ENCODE peak calls at places on chromosomes 7 and 10, in eight cellular contexts. K is amniotic epithelial cell; E is A673; Q is substantia nigra; J is NCI-H69; M is stimulated activated CD4-positive, alpha-beta T cell treated with anti-CD3 and anti-CD28 coated beads, Interleukin-15, amount 100 ng/mL, for 24 hours; U is dorsolateral prefrontal cortex; Z is T-helper 17 cell. W is an unnamed sample.

GRCh38 chr7:1938788-1939433 is 268.8 kb downstream of the ELFN1 start:
- DNase-seq in K (no peak), E (no peak), Q (no peak), J (no peak), M (no peak), U (peak), Z (no peak), W (no peak)

GRCh38 chr7:2478800-2479199 is 2.6 kb upstream of the GRIFIN start:
- DNase-seq in K (no peak), E (no peak), Q (no peak), J (no peak), M (no peak), U (no peak), Z (no peak), W (no peak)

GRCh38 chr7:128381161-128381821 is 19.8 kb upstream of the PRRT4 start:
- DNase-seq in K (no peak), E (peak), Q (no peak), J (peak), M (peak), U (no peak), Z (no peak), W (peak)

GRCh38 chr10:118672766-118673715 is 77.6 kb upstream of the PRLHR start:
- DNase-seq in K (no peak), E (no peak), Q (peak), J (no peak), M (no peak), U (peak), Z (no peak), W (peak)

GRCh38 chr10:13053794-13054462 is 46.0 kb upstream of the OPTN start:
- DNase-seq in K (no peak), E (no peak), Q (no peak), J (no peak), M (no peak), U (no peak), Z (no peak), W (no peak)

GRCh38 chr7:100632951-100633717 is 8.2 kb downstream of the TFR2 start:
- DNase-seq in K (no peak), E (peak), Q (no peak), J (peak), M (peak), U (no peak), Z (peak), W (peak)

GRCh38 chr7:148144827-148145226 is 445.7 kb upstream of the C7orf33 start:
- DNase-seq in K (no peak), E (no peak), Q (no peak), J (no peak), M (no peak), U (no peak), Z (no peak), W (no peak)

GRCh38 chr7:3092468-3092867 is 48.8 kb upstream of the CARD11 start:
- DNase-seq in K (no peak), E (no peak), Q (no peak), J (no peak), M (peak), U (no peak), Z (peak), W (no peak)

GRCh38 chr10:58322072-58322834 is 12.6 kb upstream of the UBE2D1 start:
- DNase-seq in K (peak), E (peak), Q (no peak), J (no peak), M (no peak), U (no peak), Z (no peak), W (no peak)

GRCh38 chr10:100339236-100339635 is 7.8 kb upstream of the SCD start:
- DNase-seq in K (no peak), E (no peak), Q (no peak), J (no peak), M (no peak), U (no peak), Z (no peak), W (no peak)

GRCh38 chr10:124053971-124054370 is 39.4 kb downstream of the CHST15 start:
- DNase-seq in K (no peak), E (peak), Q (no peak), J (peak), M (no peak), U (no peak), Z (no peak), W (no peak)

GRCh38 chr10:84012831-84013458 is 126.4 kb upstream of the GHITM start:
- DNase-seq in K (no peak), E (no peak), Q (no peak), J (no peak), M (no peak), U (no peak), Z (no peak), W (no peak)

GRCh38 chr10:96370575-96371157 is 11.9 kb upstream of the OPALIN start:
- DNase-seq in K (peak), E (peak), Q (peak), J (peak), M (peak), U (no peak), Z (peak), W (peak)